ENCODE peak calls at places on chromosomes 12 and 14, in seven cellular contexts. K is Peyer's patch, R is cardiac fibroblast, C is lower leg skin, D is fibroblast of mammary gland, P is upper lobe of right lung, Z is A673. B is an unnamed sample.

GRCh38 chr14:84819528-84819927 is 710.4 kb upstream of the FLRT2 start:
- DNase-seq in C (no peak), R (no peak), D (no peak), K (no peak), P (no peak), Z (no peak), B (no peak)

GRCh38 chr14:37013116-37013515 is 159.3 kb downstream of the SLC25A21 start:
- DNase-seq in R (no peak), Z (peak), K (no peak), D (no peak), C (no peak), P (no peak), B (no peak)

GRCh38 chr12:26798669-26799068 is 34.3 kb downstream of the ITPR2 start:
- DNase-seq in Z (no peak), R (no peak), P (no peak), D (no peak), K (no peak), C (no peak), B (no peak)

GRCh38 chr12:118582863-118583262 is 206.5 kb downstream of the SUDS3 start:
- DNase-seq in R (no peak), C (no peak), K (no peak), P (no peak), Z (no peak), D (no peak), B (no peak)

GRCh38 chr14:67172056-67172455 is 17.2 kb upstream of the GARIN2 start:
- DNase-seq in Z (no peak), C (no peak), P (no peak), K (no peak), D (no peak), R (no peak), B (no peak)

GRCh38 chr12:31406345-31406744 is 80.4 kb upstream of the SINHCAF start:
- DNase-seq in K (no peak), Z (no peak), P (no peak), C (no peak), D (no peak), R (no peak), B (no peak)

GRCh38 chr12:46841891-46842290 is 16.1 kb upstream of the SLC38A4 start:
- DNase-seq in C (no peak), Z (no peak), P (no peak), R (no peak), D (no peak), K (no peak), B (no peak)

GRCh38 chr12:121628037-121628436 is 1.7 kb downstream of the ORAI1 start:
- DNase-seq in C (no peak), D (no peak), R (no peak), Z (no peak), K (peak), P (no peak), B (no peak)

GRCh38 chr12:43332977-43333649 is 218.9 kb downstream of the ADAMTS20 start:
- DNase-seq in R (peak), Z (no peak), K (no peak), D (peak), C (no peak), P (no peak), B (no peak)

GRCh38 chr12:48980953-48981756 is 3.0 kb downstream of the WNT1 start:
- DNase-seq in K (peak), R (no peak), P (peak), D (no peak), C (no peak), Z (no peak), B (no peak)

GRCh38 chr14:101598159-101598558 is 36.9 kb downstream of the DIO3 start:
- DNase-seq in C (peak), Z (no peak), K (no peak), R (no peak), D (no peak), P (no peak), B (no peak)

GRCh38 chr12:100793182-100793581 is 1.4 kb upstream of the ANO4 start:
- DNase-seq in K (no peak), C (no peak), R (peak), Z (no peak), D (peak), P (no peak), B (peak)

GRCh38 chr12:52278931-52279682 is 4.7 kb downstream of the KRT86 start:
- DNase-seq in C (peak), P (peak), Z (peak), R (peak), K (peak), D (peak), B (peak)

GRCh38 chr12:125983784-125984510 is 918.7 kb downstream of the AACS start:
- DNase-seq in D (no peak), P (no peak), Z (peak), C (no peak), R (no peak), K (no peak), B (no peak)
- H3K4me3 ChIP-seq in D (no peak), P (peak), Z (peak), C (no peak), R (peak), K (peak), B (no peak)

GRCh38 chr12:89356069-89356665 is 3.9 kb upstream of the DUSP6 start:
- DNase-seq in D (no peak), Z (no peak), C (no peak), R (no peak), K (no peak), P (no peak), B (no peak)

GRCh38 chr12:89357297-89357730 is 5.0 kb upstream of the DUSP6 start:
- DNase-seq in P (no peak), Z (no peak), R (no peak), D (no peak), K (peak), C (no peak), B (no peak)

GRCh38 chr12:89354630-89354931 is 2.3 kb upstream of the DUSP6 start:
- DNase-seq in C (no peak), R (no peak), D (no peak), P (no peak), K (no peak), Z (no peak), B (no peak)

GRCh38 chr12:89353823-89354629 is 1.7 kb upstream of the DUSP6 start:
- DNase-seq in P (peak), Z (peak), C (peak), K (peak), D (peak), R (peak), B (peak)

GRCh38 chr12:89355243-89356068 is 3.2 kb upstream of the DUSP6 start:
- DNase-seq in P (no peak), C (no peak), Z (peak), R (peak), D (no peak), K (no peak), B (no peak)
- TF ChIP-seq CTCF in P (no peak), C (no peak), Z (peak), R (peak), D (no peak), K (no peak), B (peak)

DNA sequence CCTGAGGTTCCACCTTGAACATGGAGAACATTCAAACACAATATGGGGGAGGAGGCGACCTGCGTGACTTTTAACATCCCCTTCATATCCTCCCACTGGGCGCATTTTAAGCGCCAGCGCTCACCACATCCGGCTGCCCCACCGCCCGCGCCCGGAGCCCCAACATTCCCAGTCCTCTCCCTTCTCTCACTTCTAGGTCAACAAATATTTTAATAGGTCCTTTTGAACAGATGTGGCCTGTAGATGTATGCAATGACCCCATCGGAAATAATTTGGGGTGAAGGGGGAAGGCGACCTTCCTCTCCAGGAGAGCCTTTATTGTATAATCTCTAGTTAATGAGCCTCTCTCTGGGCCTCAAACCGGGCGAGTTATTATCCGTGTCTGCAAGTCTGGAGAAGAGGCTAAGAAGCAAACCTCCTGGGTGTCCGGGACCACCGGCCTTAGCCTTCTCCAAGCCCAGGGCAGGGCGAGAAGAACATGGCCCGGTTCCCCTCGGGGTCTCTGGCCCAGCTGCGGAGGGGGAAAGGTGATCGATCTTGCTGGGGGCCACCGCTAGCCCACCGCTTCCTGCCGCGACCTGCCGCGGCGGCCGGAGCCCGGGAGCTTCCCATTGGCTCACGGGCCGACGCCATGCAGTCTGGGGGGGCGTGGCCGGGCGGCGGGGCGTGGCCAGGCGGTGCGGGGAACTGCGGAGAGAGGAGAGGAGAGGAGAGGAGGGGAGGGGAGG is 83.2 kb upstream of the HMGA2 start:
- DNase-seq in D (peak), Z (peak), P (peak), K (peak), C (peak), R (peak), B (no peak)
- H3K4me3 ChIP-seq in D (peak), Z (peak), P (peak), K (peak), C (peak), R (peak), B (no peak)

GRCh38 chr14:88791629-88792571 is 853 bp downstream of the EML5 start:
- DNase-seq in K (peak), C (no peak), Z (no peak), P (peak), R (no peak), D (no peak), B (no peak)

GRCh38 chr14:88793259-88793625 is 489 bp upstream of the EML5 start:
- DNase-seq in K (peak), C (no peak), P (no peak), R (no peak), D (no peak), Z (no peak), B (no peak)

GRCh38 chr14:88790501-88791251 is 2.1 kb downstream of the EML5 start:
- DNase-seq in C (no peak), Z (no peak), K (no peak), R (no peak), P (no peak), D (no peak), B (no peak)

GRCh38 chr14:88791252-88791621 is 1.5 kb downstream of the EML5 start:
- DNase-seq in K (no peak), R (no peak), C (no peak), Z (no peak), P (no peak), D (no peak), B (no peak)

DNA sequence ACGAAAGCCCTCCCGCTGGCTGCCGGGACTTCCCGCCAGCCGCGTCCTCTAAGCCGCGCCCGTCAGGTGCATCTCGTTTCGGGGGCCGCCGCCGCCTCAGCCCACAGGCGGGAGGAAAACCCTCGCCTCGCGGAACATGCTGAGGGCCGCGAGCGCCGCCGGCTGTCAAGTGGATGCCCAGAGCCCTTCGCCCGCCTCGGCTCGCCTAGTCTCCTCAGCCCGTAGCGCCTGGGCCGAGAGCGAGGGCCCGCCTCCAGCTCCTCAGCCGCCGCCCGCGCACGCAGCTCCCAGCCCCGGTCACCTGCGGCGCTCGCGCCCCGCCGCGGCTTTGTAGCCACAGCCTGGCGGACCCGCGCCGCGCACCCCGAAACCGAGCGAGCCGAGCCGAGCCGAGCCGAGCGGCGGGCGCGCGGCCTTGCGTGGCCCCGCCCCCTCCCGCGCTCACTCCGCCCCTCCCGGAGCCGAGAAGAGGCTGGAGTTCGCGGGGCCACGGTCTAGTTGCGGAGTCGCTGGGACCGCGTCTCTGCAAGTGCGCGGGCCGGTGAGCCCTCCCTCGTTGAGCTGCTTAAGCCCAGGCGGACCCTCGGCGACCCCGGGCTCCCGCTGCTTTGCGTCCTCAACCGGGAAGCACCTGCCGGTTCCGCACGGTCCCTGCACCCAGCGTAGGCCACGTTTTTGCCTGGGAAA is at the start of gene EML5:
- DNase-seq in Z (peak), D (peak), C (peak), K (peak), R (peak), P (peak), B (peak)
- TF ChIP-seq CTCF in Z (no peak), D (peak), C (no peak), K (no peak), R (peak), P (no peak), B (peak)

DNA sequence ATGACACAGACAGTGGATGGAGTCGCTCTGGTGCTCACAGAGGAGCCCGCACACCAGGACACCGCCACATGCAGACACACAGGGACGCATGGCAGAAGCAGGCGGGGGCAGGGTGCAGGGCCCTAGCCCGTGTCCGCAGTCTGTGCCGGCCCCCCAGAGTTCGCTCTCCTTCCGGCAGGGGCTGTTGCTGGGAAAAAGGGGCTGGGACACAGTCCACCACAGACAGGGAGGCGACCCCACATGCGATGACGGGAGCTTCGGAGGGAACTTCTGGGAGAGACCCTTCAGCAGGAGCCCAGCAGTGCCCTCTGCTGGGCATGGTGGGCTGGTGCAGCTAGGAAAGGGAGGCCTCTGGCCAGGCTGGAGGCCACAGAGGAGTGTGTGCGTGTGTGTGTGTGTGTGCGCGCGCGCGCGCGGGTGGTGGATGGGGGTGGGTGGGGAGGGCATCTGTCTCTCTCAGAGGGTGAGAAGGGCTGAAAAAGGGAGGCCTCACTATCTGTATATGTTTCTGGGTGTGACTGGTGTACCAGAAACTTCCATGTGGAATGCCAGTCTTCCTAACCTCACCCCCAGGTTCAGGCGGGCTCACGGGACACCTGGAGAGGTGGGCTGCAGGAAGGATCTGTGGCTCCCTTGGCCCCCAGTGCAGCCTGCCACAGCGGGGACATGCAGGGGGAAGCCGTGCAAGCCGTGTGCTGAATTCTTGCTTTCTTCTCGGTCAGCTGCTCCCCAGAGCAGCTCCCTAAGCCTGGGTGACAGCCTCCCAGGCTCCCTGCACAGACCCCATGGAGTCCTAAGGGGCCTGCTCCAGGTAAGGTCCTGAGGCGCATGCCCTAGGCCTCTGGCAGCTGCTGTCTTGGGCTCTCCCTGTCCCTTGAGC is 60.7 kb downstream of the PLEKHG3 start:
- DNase-seq in R (peak), D (peak), C (peak), Z (peak), P (peak), K (peak), B (peak)
- H3K4me3 ChIP-seq in R (peak), D (no peak), C (no peak), Z (peak), P (peak), K (peak), B (no peak)